ENCODE peak calls at places on chromosomes 4 and X, in nine cellular contexts. Q is MCF 10A, Z is cardiac fibroblast, N is psoas muscle, E is heart left ventricle, M is ascending aorta, V is DND-41, D is fibroblast of lung, K is HCT116. J is an unnamed sample.

GRCh38 chrX:99383786-99384185 is 1026.3 kb downstream of the PCDH19 start:
- DNase-seq in D (no peak), N (no peak), E (no peak), Z (no peak), K (no peak), V (no peak), Q (no peak), M (no peak), J (no peak)

GRCh38 chrX:102546818-102547493 is 30.4 kb upstream of the TMSB15A start:
- DNase-seq in M (no peak), D (no peak), Z (no peak), N (no peak), Q (no peak), K (no peak), V (no peak), E (no peak), J (no peak)

GRCh38 chrX:84259868-84260267 is 71.9 kb upstream of the RPS6KA6 start:
- DNase-seq in Q (no peak), E (no peak), N (no peak), Z (no peak), D (no peak), V (no peak), K (no peak), M (no peak), J (no peak)

GRCh38 chrX:82813671-82814078 is 694.4 kb upstream of the POU3F4 start:
- DNase-seq in D (peak), Z (peak), Q (peak), N (no peak), K (peak), M (no peak), V (no peak), E (no peak), J (no peak)

GRCh38 chrX:154546354-154547244 is at the start of gene G6PD:
- DNase-seq in Z (peak), V (peak), K (peak), M (no peak), E (no peak), N (no peak), D (peak), Q (peak), J (no peak)

GRCh38 chr4:142242156-142242555 is 603.9 kb downstream of the INPP4B start:
- DNase-seq in Z (no peak), V (no peak), Q (no peak), K (no peak), N (no peak), E (no peak), M (no peak), D (no peak), J (no peak)

GRCh38 chrX:136711147-136711546 is 63.2 kb downstream of the CD40LG start:
- DNase-seq in N (peak), D (no peak), K (no peak), E (peak), Q (peak), V (peak), Z (peak), M (no peak), J (no peak)

GRCh38 chrX:71098302-71098701 is 2.7 kb downstream of the FOXO4 start:
- DNase-seq in M (peak), E (peak), Q (peak), V (peak), K (peak), N (peak), Z (peak), D (peak), J (peak)

GRCh38 chrX:68146054-68146453 is 287.2 kb downstream of the OPHN1 start:
- DNase-seq in N (no peak), K (peak), M (no peak), D (peak), E (no peak), V (no peak), Z (peak), Q (peak), J (no peak)

GRCh38 chr4:169993531-169993930 is 32.7 kb downstream of the MFAP3L start:
- DNase-seq in Q (no peak), N (no peak), E (no peak), M (no peak), Z (no peak), V (no peak), K (no peak), D (no peak), J (no peak)

GRCh38 chr4:10267066-10267465 is 150.5 kb upstream of the WDR1 start:
- DNase-seq in Q (no peak), Z (no peak), E (no peak), M (no peak), N (no peak), K (no peak), D (no peak), V (no peak), J (no peak)

GRCh38 chr4:78923459-78924312 is 15.6 kb downstream of the PAQR3 start:
- DNase-seq in K (no peak), Z (no peak), Q (no peak), V (no peak), N (no peak), E (no peak), D (no peak), M (no peak), J (no peak)
- TF ChIP-seq CTCF in K (no peak), Z (no peak), Q (no peak), V (peak), N (no peak), E (no peak), D (no peak), M (no peak), J (no peak)

GRCh38 chr4:144574509-144574908 is 71.4 kb upstream of the HHIP start:
- DNase-seq in V (no peak), K (no peak), M (no peak), Z (no peak), Q (no peak), D (no peak), N (no peak), E (no peak), J (no peak)

GRCh38 chr4:144574004-144574403 is 72.0 kb upstream of the HHIP start:
- DNase-seq in N (no peak), Z (no peak), D (no peak), K (no peak), V (peak), Q (no peak), M (no peak), E (no peak), J (no peak)

GRCh38 chr4:144572660-144573059 is 73.3 kb upstream of the HHIP start:
- DNase-seq in M (no peak), Z (no peak), Q (no peak), N (no peak), K (no peak), V (no peak), D (no peak), E (no peak), J (no peak)

GRCh38 chr4:144578681-144579080 is 67.3 kb upstream of the HHIP start:
- DNase-seq in E (no peak), Q (no peak), N (no peak), M (no peak), V (no peak), Z (no peak), K (no peak), D (peak), J (no peak)

DNA sequence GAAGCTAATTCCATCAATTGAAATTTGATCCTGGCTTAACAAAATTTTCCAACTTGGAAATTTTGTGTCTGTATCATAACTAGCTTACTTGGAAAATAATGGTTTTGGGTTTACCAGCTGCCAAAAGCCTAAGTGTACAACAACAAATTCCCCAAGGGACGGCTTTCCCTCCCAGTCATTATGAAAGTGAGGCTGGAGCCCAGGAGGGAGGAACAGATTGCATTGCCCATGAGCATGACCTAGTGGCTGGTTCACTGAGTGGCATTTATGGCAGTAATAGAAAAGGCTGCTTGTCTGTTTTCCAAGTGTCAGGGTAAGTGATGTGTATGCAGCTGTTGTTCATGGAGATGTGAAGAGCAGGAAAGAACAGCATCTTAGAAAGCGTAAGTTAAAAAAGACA is 70.8 kb upstream of the HHIP start:
- DNase-seq in D (no peak), N (no peak), E (no peak), Z (peak), M (no peak), V (no peak), Q (peak), K (no peak), J (no peak)
- TF ChIP-seq CTCF in D (no peak), N (no peak), E (no peak), Z (peak), M (no peak), V (peak), Q (no peak), K (no peak), J (no peak)

DNA sequence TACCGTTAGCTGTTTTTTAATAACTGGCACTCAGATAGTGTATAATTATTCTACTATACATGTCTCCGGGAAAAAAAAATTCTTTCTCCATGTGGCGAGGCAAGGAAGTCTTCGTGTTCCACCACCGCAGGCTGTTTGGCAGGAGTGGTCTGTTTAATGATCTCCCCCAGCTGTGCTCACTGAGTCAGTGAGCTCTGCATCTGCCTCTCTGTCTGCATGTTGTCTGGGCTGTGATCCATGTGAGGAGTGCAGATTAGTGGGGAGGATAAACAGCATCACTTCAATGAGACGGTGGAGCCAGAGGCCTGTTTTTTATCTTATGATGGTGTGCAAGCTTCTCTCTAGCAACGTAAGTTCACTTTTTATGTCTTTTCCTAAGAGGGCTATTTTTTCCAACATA is 69.8 kb downstream of the RPS3A start:
- DNase-seq in V (no peak), M (no peak), E (peak), K (no peak), Z (peak), N (peak), Q (no peak), D (peak), J (no peak)
- TF ChIP-seq CTCF in V (no peak), M (no peak), E (no peak), K (no peak), Z (no peak), N (no peak), Q (no peak), D (no peak), J (no peak)

GRCh38 chr4:165355900-165356300 is 22.9 kb upstream of the CPE start:
- DNase-seq in M (no peak), K (peak), E (no peak), D (peak), N (no peak), Z (peak), Q (peak), V (peak), J (no peak)
- TF ChIP-seq CTCF in M (peak), K (peak), E (peak), D (peak), N (peak), Z (peak), Q (peak), V (peak), J (no peak)

DNA sequence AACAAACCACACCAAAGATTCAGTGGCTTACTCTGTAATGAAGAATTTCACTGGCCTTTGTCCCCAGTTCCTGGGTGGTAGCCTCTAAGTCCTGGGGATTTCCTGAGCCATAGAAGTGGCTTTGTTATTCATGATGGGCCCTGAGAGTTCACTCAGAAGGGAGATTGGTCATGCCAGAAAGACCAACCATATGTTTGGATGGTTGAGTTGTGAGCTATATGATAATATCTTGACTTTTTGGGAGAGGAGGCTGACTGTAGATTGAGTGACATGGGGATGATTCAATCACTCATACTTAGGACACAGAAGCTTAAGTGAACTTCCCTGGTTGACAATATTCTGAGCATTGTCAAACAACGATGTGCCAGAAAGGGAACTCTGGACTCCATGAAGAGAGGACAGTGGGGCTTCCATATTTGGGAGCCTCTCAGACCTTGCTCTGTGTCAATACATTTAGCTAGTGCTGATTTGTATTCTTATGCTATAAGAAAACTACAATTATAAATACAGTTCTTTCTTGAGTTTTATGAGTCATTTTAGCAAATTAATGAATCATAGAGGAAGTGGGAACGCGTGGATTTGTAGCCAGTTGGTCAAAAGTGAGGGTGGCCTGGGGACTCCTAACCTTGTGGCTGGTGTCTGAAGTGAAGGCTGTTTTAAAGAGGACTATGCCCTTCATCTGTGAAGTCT is 392.0 kb downstream of the GBA3 start:
- DNase-seq in N (no peak), D (peak), Q (peak), E (no peak), Z (no peak), V (no peak), M (no peak), K (no peak), J (no peak)
- TF ChIP-seq CTCF in N (no peak), D (no peak), Q (no peak), E (no peak), Z (no peak), V (no peak), M (no peak), K (no peak), J (no peak)